ENCODE peak calls at places on chromosomes 2 and 18, in nine cellular contexts. U is CD8-positive, alpha-beta T cell; S is fibroblast of lung; X is PC-3; K is cardiac muscle cell; N is DND-41; O is PC-9; W is right lobe of liver; F is SJSA1. Z is an unnamed sample.

GRCh38 chr18:5510109-5510846 is 33.5 kb downstream of the EPB41L3 start:
- DNase-seq in U (no peak), S (no peak), X (peak; percentile 17), K (no peak), N (no peak), O (no peak), W (no peak), F (no peak), Z (no peak)

GRCh38 chr18:58285731-58286130 is 241.7 kb downstream of the NEDD4L start:
- DNase-seq in U (no peak), S (no peak), X (no peak), K (no peak), N (no peak), O (peak; percentile 66), W (no peak), F (no peak), Z (no peak)

GRCh38 chr2:208657468-208657867 is 250.9 kb downstream of the PTH2R start:
- DNase-seq in U (no peak), S (no peak), X (peak; percentile 6), K (no peak), N (no peak), O (no peak), W (no peak), F (no peak), Z (no peak)

GRCh38 chr18:76169733-76170132 is 325.3 kb downstream of the ZNF516 start:
- DNase-seq in U (no peak), S (no peak), X (peak; percentile 15), K (no peak), N (no peak), O (no peak), W (no peak), F (no peak), Z (no peak)

GRCh38 chr2:59312967-59313943 is 1072.1 kb upstream of the FANCL start:
- DNase-seq in U (no peak), S (no peak), X (no peak), K (no peak), N (no peak), O (no peak), W (no peak), F (no peak), Z (no peak)

GRCh38 chr2:149040451-149040850 is 2.0 kb downstream of the LYPD6B start:
- DNase-seq in U (no peak), S (no peak), X (peak; percentile 55), K (peak; percentile 11), N (peak; percentile 19), O (no peak), W (no peak), F (no peak), Z (no peak)

GRCh38 chr18:58431215-58431614 is 197.7 kb downstream of the ALPK2 start:
- DNase-seq in U (no peak), S (no peak), X (no peak), K (no peak), N (no peak), O (no peak), W (no peak), F (no peak), Z (no peak)

GRCh38 chr18:61891271-61891670 is 1.5 kb downstream of the RNF152 start:
- DNase-seq in U (no peak), S (peak; percentile 55), X (peak; percentile 23), K (no peak), N (no peak), O (no peak), W (no peak), F (peak; percentile 68), Z (no peak)

GRCh38 chr2:203583696-203584095 is 48.6 kb upstream of the RAPH1 start:
- DNase-seq in U (no peak), S (no peak), X (peak; percentile 88), K (peak; percentile 34), N (no peak), O (peak; percentile 51), W (no peak), F (peak; percentile 42), Z (peak; percentile 61)

GRCh38 chr2:203675086-203675485 is 31.4 kb upstream of the CD28 start:
- DNase-seq in U (no peak), S (no peak), X (peak; percentile 18), K (no peak), N (no peak), O (no peak), W (no peak), F (no peak), Z (no peak)

GRCh38 chr2:205948496-205948837 is 137.5 kb downstream of the INO80D start:
- DNase-seq in U (no peak), S (no peak), X (no peak), K (no peak), N (no peak), O (no peak), W (no peak), F (no peak), Z (no peak)

GRCh38 chr2:160465406-160465805 is 28.2 kb downstream of the RBMS1 start:
- DNase-seq in U (no peak), S (no peak), X (no peak), K (no peak), N (no peak), O (no peak), W (no peak), F (no peak), Z (no peak)

GRCh38 chr18:27778441-27778840 is 398.5 kb downstream of the CDH2 start:
- DNase-seq in U (no peak), S (peak; percentile 22), X (peak; percentile 52), K (peak; percentile 48), N (no peak), O (no peak), W (no peak), F (no peak), Z (no peak)

GRCh38 chr2:195318440-195319111 is 338.4 kb upstream of the SLC39A10 start:
- DNase-seq in U (no peak), S (peak; percentile 58), X (peak; percentile 67), K (peak; percentile 63), N (peak; percentile 67), O (peak; percentile 37), W (no peak), F (peak; percentile 60), Z (no peak)

GRCh38 chr2:163641986-163642385 is 93.8 kb downstream of the FIGN start:
- DNase-seq in U (no peak), S (peak; percentile 54), X (no peak), K (no peak), N (no peak), O (no peak), W (no peak), F (no peak), Z (no peak)

GRCh38 chr2:40457846-40458245 is 6.0 kb upstream of the SLC8A1 start:
- DNase-seq in U (no peak), S (peak; percentile 41), X (no peak), K (peak; percentile 30), N (no peak), O (no peak), W (no peak), F (peak; percentile 26), Z (no peak)

GRCh38 chr2:51734115-51734514 is 702.2 kb upstream of the NRXN1 start:
- DNase-seq in U (no peak), S (peak; percentile 78), X (no peak), K (peak; percentile 72), N (no peak), O (no peak), W (no peak), F (no peak), Z (no peak)

GRCh38 chr2:20334645-20335203 is 15.9 kb downstream of the PUM2 start:
- DNase-seq in U (no peak), S (no peak), X (peak; percentile 59), K (no peak), N (no peak), O (no peak), W (no peak), F (no peak), Z (no peak)
- H3K27ac ChIP-seq in U (no peak overlapping the region), S (no peak overlapping the region), X (peak overlapping the region; percentile 19), K (no peak overlapping the region), N (no peak overlapping the region), O (no peak overlapping the region), W (no peak overlapping the region), F (no peak overlapping the region), Z (no peak overlapping the region)

DNA sequence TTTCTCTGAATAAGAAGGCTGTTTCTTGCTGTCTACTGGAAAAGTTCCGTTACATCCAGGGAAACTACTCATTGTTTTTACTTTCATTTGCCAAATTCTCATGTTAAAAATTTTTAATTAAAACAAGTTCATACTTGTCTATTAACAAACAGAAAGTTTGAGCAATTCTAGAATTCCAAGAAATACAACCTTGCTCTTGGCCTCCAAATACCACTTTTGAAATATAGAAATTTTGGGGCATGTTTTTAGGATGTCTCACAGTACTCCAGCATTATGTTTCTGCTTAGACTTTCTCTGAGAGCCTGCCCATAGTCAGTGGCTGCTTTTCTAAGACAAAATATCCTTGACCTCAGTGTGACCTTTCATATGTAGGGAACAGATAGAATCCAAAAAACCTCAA is 228.7 kb upstream of the RND3 start:
- DNase-seq in U (no peak), S (no peak), X (no peak), K (no peak), N (no peak), O (no peak), W (no peak), F (no peak), Z (no peak)
- H3K4me3 ChIP-seq in U (no peak overlapping the region), S (no peak overlapping the region), X (no peak overlapping the region), K (no peak overlapping the region), N (no peak overlapping the region), O (no peak overlapping the region), W (no peak overlapping the region), F (no peak overlapping the region), Z (no peak overlapping the region)

GRCh38 chr2:102092518-102092917 is 50.0 kb upstream of the IL1R1 start:
- DNase-seq in U (no peak), S (no peak), X (no peak), K (no peak), N (no peak), O (no peak), W (no peak), F (no peak), Z (no peak)
- H3K36me3 ChIP-seq in U (no peaks in the 10 kb centered on the region), S (no peaks in the 10 kb centered on the region), X (no peaks in the 10 kb centered on the region), K (no peaks in the 10 kb centered on the region), N (no peaks in the 10 kb centered on the region), O (no peaks in the 10 kb centered on the region), W (no peaks in the 10 kb centered on the region), F (no peaks in the 10 kb centered on the region), Z (no peaks in the 10 kb centered on the region)

GRCh38 chr18:39692367-39693011 is 2126.9 kb upstream of the CELF4 start:
- DNase-seq in U (no peak), S (no peak), X (no peak), K (no peak), N (no peak), O (no peak), W (no peak), F (no peak), Z (no peak)
- H3K27ac ChIP-seq in U (no peak overlapping the region), S (no peak overlapping the region), X (no peak overlapping the region), K (no peak overlapping the region), N (no peak overlapping the region), O (no peak overlapping the region), W (no peak overlapping the region), F (no peak overlapping the region), Z (no peak overlapping the region)

GRCh38 chr2:54981409-54981808 is 68.8 kb downstream of the RTN4 start:
- DNase-seq in U (no peak), S (no peak), X (no peak), K (no peak), N (no peak), O (no peak), W (no peak), F (no peak), Z (no peak)
- H3K4me3 ChIP-seq in U (no peak overlapping the region), S (no peak overlapping the region), X (no peak overlapping the region), K (no peak overlapping the region), N (no peak overlapping the region), O (no peak overlapping the region), W (no peak overlapping the region), F (no peak overlapping the region), Z (no peak overlapping the region)